ENCODE peak calls at places on chromosome 22, in ten cellular contexts. U is neural progenitor cell; O is breast epithelium; S is right lobe of liver; V is pancreas; E is CD4-positive, alpha-beta T cell; F is thoracic aorta; B is tibial artery; G is GM23248; P is left ventricle myocardium inferior. X is an unnamed sample. For H3K27me3, the result is how much of the 10 kb centered on the place peaks cover.

GRCh38 chr22:25081409-25081824 is 118.2 kb upstream of the CRYBB3 start:
- DNase-seq in U (peak), O (no peak), S (no peak), V (no peak), E (peak), F (no peak), B (no peak), G (peak), P (no peak), X (no peak)

GRCh38 chr22:46513908-46514550 is 23.4 kb downstream of the CELSR1 start:
- DNase-seq in U (no peak), O (no peak), S (no peak), V (no peak), E (no peak), F (no peak), B (no peak), G (no peak), P (no peak), X (no peak)

GRCh38 chr22:30426395-30427353 is 1.1 kb downstream of the MTFP1 start:
- DNase-seq in U (peak), O (peak), S (peak), V (peak), E (peak), F (peak), B (peak), G (peak), P (peak), X (no peak)

GRCh38 chr22:24429411-24430365 is 2.3 kb downstream of the ADORA2A start:
- DNase-seq in U (no peak), O (no peak), S (peak), V (no peak), E (peak), F (no peak), B (no peak), G (peak), P (peak), X (no peak)

GRCh38 chr22:47299879-47300697 is 537.6 kb downstream of the TBC1D22A start:
- DNase-seq in U (no peak), O (no peak), S (no peak), V (no peak), E (no peak), F (no peak), B (no peak), G (no peak), P (no peak), X (no peak)

GRCh38 chr22:30906946-30907345 is 61.6 kb downstream of the MORC2 start:
- DNase-seq in U (no peak), O (no peak), S (no peak), V (no peak), E (no peak), F (no peak), B (peak), G (no peak), P (no peak), X (no peak)

GRCh38 chr22:49966716-49967332 is 6.3 kb downstream of the PIM3 start:
- DNase-seq in U (peak), O (peak), S (peak), V (peak), E (no peak), F (peak), B (peak), G (no peak), P (peak), X (no peak)

GRCh38 chr22:36467042-36467810 is 14.2 kb downstream of the TXN2 start:
- DNase-seq in U (no peak), O (no peak), S (no peak), V (peak), E (no peak), F (no peak), B (peak), G (peak), P (peak), X (no peak)

GRCh38 chr22:35154937-35155387 is 89.0 kb downstream of the ISX start:
- DNase-seq in U (peak), O (peak), S (peak), V (peak), E (peak), F (no peak), B (no peak), G (peak), P (peak), X (no peak)

GRCh38 chr22:42073568-42074152 is 388 bp upstream of the PHETA2 start:
- DNase-seq in U (no peak), O (no peak), S (no peak), V (no peak), E (no peak), F (no peak), B (no peak), G (no peak), P (no peak), X (no peak)

GRCh38 chr22:30887418-30887817 is 81.2 kb downstream of the MORC2 start:
- DNase-seq in U (no peak), O (no peak), S (no peak), V (no peak), E (no peak), F (no peak), B (peak), G (no peak), P (peak), X (no peak)

GRCh38 chr22:31625661-31626426 is 36.2 kb downstream of the PISD start:
- DNase-seq in U (peak), O (no peak), S (no peak), V (no peak), E (no peak), F (no peak), B (peak), G (peak), P (peak), X (no peak)

GRCh38 chr22:25127274-25127673 is 72.4 kb upstream of the CRYBB3 start:
- DNase-seq in U (peak), O (no peak), S (no peak), V (no peak), E (no peak), F (no peak), B (no peak), G (no peak), P (no peak), X (no peak)

GRCh38 chr22:37419916-37420655 is 7.2 kb downstream of the ELFN2 start:
- DNase-seq in U (peak), O (no peak), S (no peak), V (no peak), E (peak), F (no peak), B (no peak), G (peak), P (no peak), X (no peak)

GRCh38 chr22:48404801-48405447 is 1422.7 kb downstream of the BRD1 start:
- DNase-seq in U (no peak), O (no peak), S (no peak), V (no peak), E (no peak), F (no peak), B (no peak), G (no peak), P (no peak), X (no peak)

GRCh38 chr22:46159777-46160176 is 9.5 kb downstream of the PPARA start:
- DNase-seq in U (no peak), O (no peak), S (no peak), V (no peak), E (no peak), F (no peak), B (no peak), G (no peak), P (no peak), X (no peak)

GRCh38 chr22:19149047-19149883 is 827 bp downstream of the GSC2 start:
- DNase-seq in U (peak), O (no peak), S (peak), V (no peak), E (no peak), F (no peak), B (no peak), G (peak), P (no peak), X (no peak)
- H3K27me3 ChIP-seq in U (half or more), O (under half), S (under half), V (under half), E (under half), F (under half), B (under half), G (under half), P (half or more), X (under half)

GRCh38 chr22:20642668-20643179 is 131.2 kb upstream of the SERPIND1 start:
- DNase-seq in U (no peak), O (no peak), S (no peak), V (no peak), E (no peak), F (no peak), B (no peak), G (no peak), P (no peak), X (no peak)
- H3K27me3 ChIP-seq in U (under half), O (under half), S (under half), V (under half), E (under half), F (under half), B (under half), G (under half), P (half or more), X (under half)

GRCh38 chr22:22657712-22658111 is 13.3 kb downstream of the GGTLC2 start:
- DNase-seq in U (no peak), O (no peak), S (no peak), V (no peak), E (no peak), F (no peak), B (no peak), G (no peak), P (no peak), X (no peak)

GRCh38 chr22:22666307-22667091 is 22.1 kb downstream of the GGTLC2 start:
- DNase-seq in U (peak), O (no peak), S (peak), V (peak), E (no peak), F (no peak), B (no peak), G (peak), P (no peak), X (no peak)

GRCh38 chr22:22663861-22664800 is 19.7 kb downstream of the GGTLC2 start:
- DNase-seq in U (no peak), O (no peak), S (no peak), V (no peak), E (no peak), F (no peak), B (no peak), G (no peak), P (no peak), X (no peak)

GRCh38 chr22:22661275-22661674 is 16.9 kb downstream of the GGTLC2 start:
- DNase-seq in U (no peak), O (no peak), S (no peak), V (no peak), E (no peak), F (no peak), B (no peak), G (no peak), P (no peak), X (no peak)

DNA sequence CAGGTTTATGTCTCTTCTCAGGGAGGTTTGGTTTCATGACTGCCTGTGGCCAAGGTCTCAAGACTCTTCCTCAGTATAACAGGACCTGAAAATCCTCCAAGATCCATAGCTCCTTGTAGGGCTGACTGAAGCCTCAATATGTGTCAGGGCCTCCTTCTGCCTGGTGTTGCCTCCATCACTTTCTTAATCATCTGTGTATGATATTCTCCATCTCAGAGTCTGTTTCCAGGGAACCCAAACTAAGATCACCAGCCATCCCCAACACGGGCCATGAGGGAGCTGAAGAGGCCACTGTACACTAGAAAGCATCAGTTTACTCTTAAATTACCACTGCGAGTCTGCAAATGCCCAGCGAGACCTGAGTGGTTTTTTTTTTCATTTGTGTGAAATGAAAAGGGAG is 17.7 kb downstream of the GGTLC2 start:
- DNase-seq in U (no peak), O (no peak), S (no peak), V (no peak), E (no peak), F (no peak), B (no peak), G (no peak), P (no peak), X (no peak)
- H3K27me3 ChIP-seq in U (half or more), O (under half), S (under half), V (under half), E (under half), F (under half), B (under half), G (under half), P (half or more), X (under half)

DNA sequence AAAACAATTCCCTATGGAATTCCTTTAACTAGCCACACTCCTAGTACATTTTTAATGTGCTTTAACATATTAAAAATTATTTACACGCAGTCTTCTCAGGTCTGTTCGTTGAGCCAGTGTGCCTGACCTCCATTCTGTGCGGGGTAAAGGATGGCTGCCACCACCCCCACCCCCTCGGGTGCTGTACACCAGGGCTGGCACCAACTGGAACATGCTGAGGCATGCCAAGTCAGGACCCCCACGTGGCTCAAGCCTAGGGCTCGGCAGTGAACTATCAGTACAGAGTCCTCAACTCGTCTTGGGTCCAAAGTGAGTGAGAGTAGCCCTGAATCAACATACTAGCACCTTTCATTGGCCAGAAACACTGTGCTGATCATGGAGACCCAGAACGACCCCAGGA is 32.5 kb upstream of the PHF21B start:
- DNase-seq in U (no peak), O (no peak), S (no peak), V (no peak), E (no peak), F (no peak), B (no peak), G (no peak), P (no peak), X (no peak)
- H3K27me3 ChIP-seq in U (under half), O (under half), S (under half), V (under half), E (under half), F (under half), B (under half), G (under half), P (half or more), X (under half)

GRCh38 chr22:43409046-43409445 is 2.8 kb upstream of the MPPED1 start:
- DNase-seq in U (no peak), O (no peak), S (peak), V (no peak), E (no peak), F (no peak), B (no peak), G (no peak), P (no peak), X (no peak)

GRCh38 chr22:43411981-43412807 is at the start of gene MPPED1:
- DNase-seq in U (peak), O (no peak), S (peak), V (peak), E (no peak), F (no peak), B (no peak), G (no peak), P (no peak), X (no peak)

GRCh38 chr22:43412808-43413785 is 1.3 kb downstream of the MPPED1 start:
- DNase-seq in U (peak), O (no peak), S (peak), V (peak), E (no peak), F (no peak), B (no peak), G (no peak), P (no peak), X (no peak)

GRCh38 chr22:43409800-43410199 is 2.0 kb upstream of the MPPED1 start:
- DNase-seq in U (no peak), O (no peak), S (peak), V (peak), E (no peak), F (no peak), B (no peak), G (no peak), P (no peak), X (no peak)

DNA sequence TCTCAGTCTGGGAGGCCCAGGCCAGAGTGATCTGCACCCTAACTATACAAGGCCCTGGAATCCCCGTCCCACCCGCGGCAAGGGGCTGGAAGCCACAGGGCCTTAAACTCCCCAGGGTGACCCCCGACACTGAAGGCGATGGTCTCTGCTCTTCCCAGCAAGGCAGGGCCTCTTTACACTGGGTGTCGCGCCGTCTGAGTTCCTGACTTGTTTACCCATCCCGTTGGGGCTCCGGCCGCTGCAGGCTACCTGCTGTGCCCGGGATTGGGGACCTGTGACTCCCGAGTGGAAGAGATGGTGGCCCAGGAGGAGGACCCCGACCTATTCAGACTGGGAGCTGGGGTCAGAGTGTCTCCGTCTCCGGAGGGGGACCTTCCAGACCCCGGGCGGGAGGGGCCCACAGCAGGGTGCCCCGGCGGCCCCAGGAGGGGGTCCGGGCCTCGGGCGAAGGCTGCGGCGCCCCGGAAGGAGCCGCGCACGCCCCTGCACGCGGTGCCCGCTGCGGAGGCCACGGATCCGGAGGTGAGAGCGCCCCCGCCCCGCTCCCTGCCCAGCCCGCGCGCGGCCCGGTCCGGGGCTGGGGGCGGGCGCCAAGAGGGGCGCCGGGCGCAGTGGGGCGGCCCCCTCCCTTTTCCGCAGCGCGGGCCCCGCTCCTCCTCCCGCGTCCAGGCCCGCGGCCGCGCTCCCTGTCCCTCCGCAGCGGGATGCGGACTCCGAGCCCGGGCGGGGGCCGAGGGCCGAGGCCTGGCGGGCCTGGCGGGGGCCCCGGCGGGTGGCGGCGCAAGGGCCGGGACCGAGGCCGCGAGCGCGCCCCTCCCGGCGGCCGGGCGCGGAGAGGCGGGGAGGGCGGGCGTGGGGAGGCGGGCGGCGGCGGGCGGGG is 534 bp upstream of the MPPED1 start:
- DNase-seq in U (peak), O (no peak), S (peak), V (peak), E (no peak), F (no peak), B (no peak), G (no peak), P (no peak), X (no peak)
- H3K27me3 ChIP-seq in U (half or more), O (under half), S (under half), V (under half), E (under half), F (under half), B (under half), G (half or more), P (half or more), X (half or more)

GRCh38 chr22:23178512-23179254 is 1.6 kb upstream of the BCR start:
- DNase-seq in U (peak), O (no peak), S (peak), V (peak), E (peak), F (no peak), B (peak), G (peak), P (peak), X (no peak)

GRCh38 chr22:23180893-23181762 is 819 bp downstream of the BCR start:
- DNase-seq in U (peak), O (no peak), S (no peak), V (peak), E (peak), F (no peak), B (peak), G (peak), P (peak), X (no peak)

GRCh38 chr22:23181763-23182288 is 1.5 kb downstream of the BCR start:
- DNase-seq in U (no peak), O (no peak), S (no peak), V (no peak), E (no peak), F (no peak), B (peak), G (no peak), P (no peak), X (no peak)

GRCh38 chr22:23179381-23180294 is 671 bp upstream of the BCR start:
- DNase-seq in U (peak), O (no peak), S (peak), V (peak), E (no peak), F (peak), B (peak), G (peak), P (peak), X (no peak)

GRCh38 chr22:23180301-23180892 is at the start of gene BCR:
- DNase-seq in U (peak), O (no peak), S (peak), V (peak), E (peak), F (no peak), B (peak), G (peak), P (peak), X (no peak)
- H3K27me3 ChIP-seq in U (under half), O (under half), S (under half), V (under half), E (under half), F (under half), B (under half), G (under half), P (under half), X (under half)

GRCh38 chr22:23361676-23362075 is 181.4 kb downstream of the BCR start:
- DNase-seq in U (no peak), O (no peak), S (no peak), V (no peak), E (no peak), F (no peak), B (no peak), G (no peak), P (no peak), X (no peak)

GRCh38 chr22:23364389-23364788 is 184.1 kb downstream of the BCR start:
- DNase-seq in U (no peak), O (no peak), S (no peak), V (no peak), E (no peak), F (no peak), B (no peak), G (no peak), P (no peak), X (no peak)

GRCh38 chr22:23365524-23365923 is 185.2 kb downstream of the BCR start:
- DNase-seq in U (no peak), O (no peak), S (no peak), V (no peak), E (no peak), F (no peak), B (no peak), G (no peak), P (no peak), X (no peak)

GRCh38 chr22:23365961-23366360 is 185.7 kb downstream of the BCR start:
- DNase-seq in U (no peak), O (no peak), S (no peak), V (no peak), E (no peak), F (no peak), B (no peak), G (no peak), P (no peak), X (no peak)

GRCh38 chr22:23363683-23364082 is 183.4 kb downstream of the BCR start:
- DNase-seq in U (no peak), O (no peak), S (no peak), V (no peak), E (no peak), F (no peak), B (no peak), G (no peak), P (no peak), X (no peak)
- H3K27me3 ChIP-seq in U (under half), O (under half), S (under half), V (under half), E (under half), F (under half), B (under half), G (under half), P (half or more), X (under half)

DNA sequence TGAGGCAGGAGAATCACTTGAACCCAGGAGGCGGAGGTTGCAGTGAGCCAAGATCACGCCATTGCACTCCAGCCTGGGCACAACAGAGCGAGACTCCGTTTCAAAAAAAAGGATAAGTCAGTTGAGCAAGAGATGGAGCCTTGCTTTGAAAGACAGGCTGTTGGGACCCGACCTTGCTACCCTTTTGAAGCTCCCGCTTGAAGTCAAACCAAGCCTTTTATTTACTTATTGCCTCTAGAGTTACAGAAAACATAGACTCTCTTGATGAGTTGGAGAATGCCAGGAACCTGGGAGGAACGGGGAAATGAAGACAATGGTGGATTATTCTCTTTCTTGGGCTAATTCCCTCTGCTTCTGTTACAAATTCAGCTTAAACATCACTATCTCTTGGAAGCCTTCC is 4.9 kb downstream of the SYN3 start:
- DNase-seq in U (no peak), O (no peak), S (no peak), V (no peak), E (no peak), F (no peak), B (no peak), G (no peak), P (no peak), X (no peak)
- H3K27me3 ChIP-seq in U (under half), O (under half), S (under half), V (under half), E (half or more), F (under half), B (under half), G (half or more), P (half or more), X (under half)

GRCh38 chr22:39529487-39529851 is 3.1 kb downstream of the RPS19BP1 start:
- DNase-seq in U (no peak), O (no peak), S (peak), V (no peak), E (no peak), F (no peak), B (no peak), G (no peak), P (no peak), X (no peak)
- H3K27me3 ChIP-seq in U (under half), O (under half), S (under half), V (under half), E (under half), F (under half), B (under half), G (under half), P (under half), X (under half)

GRCh38 chr22:26226538-26227297 is 57.5 kb downstream of the SEZ6L start:
- DNase-seq in U (no peak), O (no peak), S (no peak), V (no peak), E (no peak), F (no peak), B (no peak), G (no peak), P (no peak), X (no peak)
- H3K27me3 ChIP-seq in U (under half), O (under half), S (under half), V (under half), E (under half), F (under half), B (under half), G (under half), P (half or more), X (under half)

X was measured in esophagus squamous epithelium.